ENCODE peak calls at places on chromosomes 7 and 10, in seven cellular contexts. J is CD8-positive, alpha-beta T cell; N is MM.1S; U is GM10248; P is pancreas; V is ovary; T is suprapubic skin. Q is an unnamed sample.

GRCh38 chr7:157537056-157537455 is 200.3 kb downstream of the DNAJB6 start:
- DNase-seq in J (no peak), N (no peak), U (no peak), P (peak; percentile 8), V (no peak), T (peak; percentile 17), Q (no peak)

GRCh38 chr7:134708692-134709091 is 62.0 kb downstream of the BPGM start:
- DNase-seq in J (no peak), N (no peak), U (no peak), P (no peak), V (no peak), T (no peak), Q (no peak)

GRCh38 chr7:88090671-88091070 is 129.2 kb downstream of the SRI start:
- DNase-seq in J (no peak), N (no peak), U (no peak), P (no peak), V (no peak), T (no peak), Q (no peak)

GRCh38 chr10:125102821-125103220 is 57.5 kb downstream of the CTBP2 start:
- DNase-seq in J (no peak), N (no peak), U (no peak), P (no peak), V (no peak), T (no peak), Q (no peak)

GRCh38 chr7:149799397-149800168 is 26.2 kb upstream of the ZNF467 start:
- DNase-seq in J (peak; percentile 77), N (peak; percentile 58), U (peak; percentile 74), P (no peak), V (peak; percentile 39), T (no peak), Q (peak; percentile 69)

GRCh38 chr7:45892407-45893035 is 4.2 kb downstream of the IGFBP1 start:
- DNase-seq in J (no peak), N (no peak), U (no peak), P (no peak), V (no peak), T (no peak), Q (no peak)

GRCh38 chr7:27213150-27213903 is 13.4 kb upstream of the HOXA13 start:
- DNase-seq in J (no peak), N (no peak), U (no peak), P (no peak), V (no peak), T (no peak), Q (no peak)

GRCh38 chr10:4652111-4653010 is 173.6 kb upstream of the AKR1E2 start:
- DNase-seq in J (no peak), N (no peak), U (no peak), P (no peak), V (no peak), T (no peak), Q (no peak)

GRCh38 chr7:131164025-131164899 is 163.4 kb upstream of the MKLN1 start:
- DNase-seq in J (no peak), N (no peak), U (no peak), P (no peak), V (no peak), T (no peak), Q (no peak)

GRCh38 chr7:157658851-157659412 is 322.1 kb downstream of the DNAJB6 start:
- DNase-seq in J (no peak), N (no peak), U (no peak), P (no peak), V (no peak), T (peak; percentile 34), Q (no peak)

GRCh38 chr7:1748076-1748750 is 78.1 kb downstream of the ELFN1 start:
- DNase-seq in J (no peak), N (no peak), U (no peak), P (peak; percentile 64), V (no peak), T (no peak), Q (no peak)

GRCh38 chr7:22481726-22482125 is 18.3 kb downstream of the STEAP1B start:
- DNase-seq in J (no peak), N (peak; percentile 81), U (peak; percentile 4), P (no peak), V (no peak), T (no peak), Q (no peak)

GRCh38 chr7:108004220-108005142 is 1.5 kb upstream of the LAMB1 start:
- DNase-seq in J (no peak), N (no peak), U (peak; percentile 16), P (no peak), V (no peak), T (no peak), Q (no peak)

GRCh38 chr7:102321351-102322201 is 34.7 kb downstream of the SPDYE6 start:
- DNase-seq in J (no peak), N (no peak), U (peak; percentile 48), P (peak; percentile 57), V (no peak), T (peak; percentile 52), Q (peak; percentile 46)

DNA sequence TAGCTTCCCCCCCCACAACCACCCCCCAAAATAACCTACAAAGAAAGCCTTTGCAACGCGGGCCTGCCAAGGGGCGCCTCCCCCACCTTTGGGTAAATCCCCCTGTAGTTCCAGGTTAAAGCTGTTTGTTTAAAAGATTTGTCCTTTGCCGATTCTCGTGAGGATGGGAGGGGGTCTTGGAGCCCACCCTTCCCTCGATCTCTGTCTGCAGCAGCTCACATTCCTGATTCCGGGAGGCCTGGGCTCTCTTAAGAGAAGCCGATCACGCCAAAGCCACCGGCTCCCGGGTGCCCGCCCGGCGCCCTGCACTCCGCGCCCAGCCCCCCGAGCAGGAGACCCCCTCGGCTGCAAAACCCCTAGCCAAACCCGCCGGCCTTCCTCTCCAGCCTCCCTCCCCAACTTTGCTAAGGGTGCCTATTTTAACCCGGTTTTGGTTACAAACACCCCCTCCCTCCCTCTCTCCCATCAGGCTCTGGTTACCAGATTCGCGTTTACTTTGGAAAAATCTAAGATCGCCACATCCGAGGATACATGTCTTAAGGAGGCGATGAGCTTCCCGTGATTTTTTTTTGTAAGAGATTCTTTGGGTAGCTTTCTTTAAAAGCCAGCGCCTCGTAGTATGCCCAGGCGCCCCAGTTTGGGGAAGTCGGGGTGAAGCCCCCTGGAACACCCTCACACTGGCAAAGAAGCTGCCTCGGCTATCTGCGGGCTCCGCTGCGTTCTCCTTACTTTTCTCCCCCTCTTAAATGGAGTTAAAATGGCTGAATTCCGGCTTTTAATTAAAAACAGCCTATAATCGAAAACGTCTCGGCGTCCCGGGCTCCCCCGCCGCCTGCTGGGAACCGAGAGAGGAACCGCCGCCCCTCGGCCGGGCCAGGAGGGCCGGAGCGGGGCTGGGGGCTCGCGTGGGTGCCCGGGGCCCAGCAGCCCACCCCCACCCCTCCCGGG is 1.0 kb downstream of the TNRC18 start:
- DNase-seq in J (no peak), N (no peak), U (no peak), P (no peak), V (peak; percentile 43), T (no peak), Q (peak; percentile 45)
- TF ChIP-seq CTCF in J (no peak), N (no peak), U (no peak), P (no peak), V (no peak), T (peak; percentile 17), Q (no peak)

GRCh38 chr7:128040205-128040604 is 9.0 kb upstream of the LRRC4 start:
- DNase-seq in J (no peak), N (no peak), U (no peak), P (no peak), V (no peak), T (no peak), Q (no peak)

GRCh38 chr7:128041203-128041602 is 10.0 kb upstream of the LRRC4 start:
- DNase-seq in J (no peak), N (no peak), U (no peak), P (no peak), V (no peak), T (no peak), Q (no peak)

GRCh38 chr7:128042027-128042426 is 10.8 kb upstream of the LRRC4 start:
- DNase-seq in J (no peak), N (no peak), U (no peak), P (no peak), V (no peak), T (no peak), Q (no peak)

GRCh38 chr7:128045766-128046165 is 14.5 kb upstream of the LRRC4 start:
- DNase-seq in J (no peak), N (no peak), U (no peak), P (no peak), V (no peak), T (no peak), Q (no peak)

DNA sequence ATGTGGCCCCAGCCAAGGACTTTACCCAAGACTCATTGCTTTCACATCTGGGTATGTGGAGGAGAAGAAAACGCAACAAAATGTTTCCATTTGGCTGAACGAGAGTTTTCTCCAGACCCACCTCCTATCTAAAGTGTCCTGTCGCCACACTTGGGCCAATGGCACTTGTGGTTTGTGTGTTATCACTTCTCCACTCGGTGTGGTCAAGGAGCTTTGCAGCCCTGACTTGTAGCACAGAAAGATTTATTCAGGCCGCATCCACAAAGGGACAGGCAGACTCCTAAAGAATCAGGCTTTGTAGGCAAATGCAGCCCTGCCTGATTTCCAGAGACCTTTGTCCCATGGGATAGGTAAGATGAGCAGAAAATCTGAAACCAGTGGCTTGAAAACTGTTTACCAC is 12.8 kb upstream of the LRRC4 start:
- DNase-seq in J (no peak), N (peak; percentile 37), U (no peak), P (no peak), V (no peak), T (no peak), Q (no peak)
- TF ChIP-seq CTCF in J (no peak), N (no peak), U (no peak), P (no peak), V (no peak), T (no peak), Q (no peak)

GRCh38 chr7:148609045-148609725 is 18.6 kb downstream of the C7orf33 start:
- DNase-seq in J (no peak), N (no peak), U (no peak), P (no peak), V (no peak), T (no peak), Q (no peak)

GRCh38 chr7:148615085-148615750 is 24.7 kb downstream of the C7orf33 start:
- DNase-seq in J (no peak), N (no peak), U (no peak), P (no peak), V (no peak), T (no peak), Q (no peak)

GRCh38 chr7:148607151-148607661 is 16.6 kb downstream of the C7orf33 start:
- DNase-seq in J (no peak), N (no peak), U (no peak), P (no peak), V (no peak), T (no peak), Q (no peak)

GRCh38 chr7:148611692-148612091 is 21.1 kb downstream of the C7orf33 start:
- DNase-seq in J (no peak), N (no peak), U (no peak), P (no peak), V (no peak), T (no peak), Q (no peak)
- TF ChIP-seq CTCF in J (no peak), N (peak; percentile 30), U (no peak), P (no peak), V (no peak), T (no peak), Q (no peak)

GRCh38 chr10:42830237-42830636 is 47.6 kb downstream of the BMS1 start:
- DNase-seq in J (no peak), N (no peak), U (no peak), P (no peak), V (no peak), T (no peak), Q (no peak)

DNA sequence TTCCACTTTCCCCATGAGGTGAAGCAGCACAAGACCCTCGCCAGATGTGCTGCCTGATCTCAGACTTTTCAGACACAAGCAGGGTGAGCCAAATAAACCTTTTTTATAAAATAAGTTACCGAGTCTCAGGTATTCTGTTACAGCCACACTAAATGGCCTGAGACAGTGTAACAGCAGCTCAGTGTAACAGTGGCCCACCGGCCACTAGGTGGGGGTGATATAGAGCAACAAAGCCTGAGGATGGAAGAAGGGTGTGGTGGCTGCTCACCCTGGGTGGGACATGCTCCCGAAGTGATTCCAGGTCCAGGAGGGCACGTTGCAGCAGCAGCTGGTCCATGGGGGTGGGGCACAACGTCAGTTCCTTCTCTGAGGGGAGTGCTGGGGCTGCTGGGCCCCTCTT is 44.6 kb downstream of the BMS1 start:
- DNase-seq in J (no peak), N (no peak), U (no peak), P (no peak), V (no peak), T (no peak), Q (peak; percentile 24)
- TF ChIP-seq CTCF in J (no peak), N (no peak), U (no peak), P (no peak), V (no peak), T (no peak), Q (no peak)

Q was measured in endothelial cell.